ENCODE peak calls at places on chromosomes 11 and 22, in four cellular contexts. One of them, this sample, is unnamed.
A peak's percentile ranks its signal among the peaks of the same experiment; 100 is the strongest.

GRCh38 chr11:2585566-2586090 is 114.2 kb downstream of the KCNQ1OT1 start:
- DNase-seq in NCI-H69: no peak
- DNase-seq in H54: no peak
- DNase-seq in tibial artery: peak; percentile 10
- DNase-seq in this sample: peak; percentile 0

GRCh38 chr22:19825904-19826618 is 28.6 kb downstream of the GNB1L start:
- DNase-seq in NCI-H69: no peak
- DNase-seq in H54: no peak
- DNase-seq in tibial artery: no peak
- DNase-seq in this sample: no peak

GRCh38 chr22:32623943-32624342 is 149.3 kb downstream of the FBXO7 start:
- DNase-seq in NCI-H69: no peak
- DNase-seq in H54: no peak
- DNase-seq in tibial artery: peak; percentile 87
- DNase-seq in this sample: no peak

GRCh38 chr22:42814215-42814614 is 42.9 kb downstream of the ARFGAP3 start:
- DNase-seq in NCI-H69: peak; percentile 98
- DNase-seq in H54: no peak
- DNase-seq in tibial artery: no peak
- DNase-seq in this sample: no peak

GRCh38 chr22:20867179-20868099 is 8.6 kb downstream of the SNAP29 start:
- DNase-seq in NCI-H69: no peak
- DNase-seq in H54: no peak
- DNase-seq in tibial artery: peak; percentile 64
- DNase-seq in this sample: no peak

GRCh38 chr11:1368966-1369365 is 20.8 kb upstream of the BRSK2 start:
- DNase-seq in NCI-H69: no peak
- DNase-seq in H54: no peak
- DNase-seq in tibial artery: no peak
- DNase-seq in this sample: no peak

GRCh38 chr11:33735426-33736147 is 636 bp downstream of the CD59 start:
- DNase-seq in NCI-H69: peak; percentile 75
- DNase-seq in H54: no peak
- DNase-seq in tibial artery: peak; percentile 46
- DNase-seq in this sample: peak; percentile 69

GRCh38 chr11:8765294-8765693 is 82.7 kb downstream of the RPL27A start:
- DNase-seq in NCI-H69: no peak
- DNase-seq in H54: peak; percentile 41
- DNase-seq in tibial artery: no peak
- DNase-seq in this sample: no peak

GRCh38 chr11:94767701-94768601 is at the start of gene AMOTL1:
- DNase-seq in NCI-H69: peak; percentile 99
- DNase-seq in H54: peak; percentile 57
- DNase-seq in tibial artery: peak; percentile 91
- DNase-seq in this sample: peak; percentile 30

GRCh38 chr11:118690553-118691304 is 11.3 kb upstream of the TREH start:
- DNase-seq in NCI-H69: no peak
- DNase-seq in H54: no peak
- DNase-seq in tibial artery: no peak
- DNase-seq in this sample: no peak

GRCh38 chr11:31340903-31341572 is 28.5 kb downstream of the DCDC1 start:
- DNase-seq in NCI-H69: peak; percentile 42
- DNase-seq in H54: peak; percentile 4
- DNase-seq in tibial artery: no peak
- DNase-seq in this sample: no peak

This sample was measured in stimulated activated naive B cell treated with anti-CD40 and anti-IgM and Interleukin-4, amounts not matched to agents 10 μg/mL and 1 μg/mL and 100 μg/mL, for 72 hours.